ENCODE peak calls at places on chromosomes 7 and 10, in nine cellular contexts. W is Caki2; L is AG08395; E is colonic mucosa; B is LHCN-M2; Y is T-cell; J is uterus; K is stimulated activated CD4-positive, alpha-beta T cell treated with anti-CD3 and anti-CD28 coated beads, Interleukin-1b, Interleukin-23, amount 100 ng/mL, for 4 hours; I is WERI-Rb-1. P is an unnamed sample.

GRCh38 chr10:128324058-128324457 is 197.8 kb upstream of the MKI67 start:
- DNase-seq in L (no peak), Y (no peak), J (no peak), K (no peak), E (no peak), W (no peak), I (peak; percentile 82), B (no peak), P (peak; percentile 59)

GRCh38 chr7:136958016-136958415 is 89.6 kb downstream of the CHRM2 start:
- DNase-seq in L (no peak), E (no peak), W (no peak), K (no peak), I (no peak), J (no peak), B (peak; percentile 58), Y (no peak), P (no peak)

GRCh38 chr10:84194424-84195043 is at the start of gene CDHR1:
- DNase-seq in B (no peak), L (peak; percentile 27), W (no peak), I (peak; percentile 91), E (peak; percentile 79), K (no peak), J (no peak), Y (peak; percentile 44), P (peak; percentile 69)

GRCh38 chr10:70475661-70476060 is 2.9 kb upstream of the PALD1 start:
- DNase-seq in J (no peak), K (no peak), B (no peak), W (no peak), E (no peak), Y (no peak), I (no peak), L (no peak), P (no peak)

GRCh38 chr7:94249631-94250030 is 145.1 kb upstream of the COL1A2 start:
- DNase-seq in K (no peak), E (no peak), I (peak; percentile 78), Y (no peak), W (no peak), B (no peak), J (no peak), L (no peak), P (no peak)

GRCh38 chr10:77398558-77398957 is 239.1 kb downstream of the KCNMA1 start:
- DNase-seq in L (no peak), K (no peak), B (no peak), E (no peak), Y (no peak), J (no peak), I (no peak), W (no peak), P (no peak)

GRCh38 chr7:28988818-28989595 is 30.9 kb upstream of the TRIL start:
- DNase-seq in J (peak; percentile 60), B (peak; percentile 99), W (no peak), L (peak; percentile 82), Y (no peak), I (no peak), K (no peak), E (peak; percentile 32), P (no peak)

GRCh38 chr7:135980665-135981180 is 3.6 kb upstream of the MTPN start:
- DNase-seq in J (no peak), W (peak; percentile 93), E (peak; percentile 20), B (no peak), L (no peak), K (peak; percentile 27), I (no peak), Y (peak; percentile 57), P (no peak)

GRCh38 chr10:29315814-29316213 is 26.9 kb downstream of the LYZL1 start:
- DNase-seq in J (no peak), W (no peak), B (no peak), L (no peak), I (no peak), K (no peak), Y (no peak), E (no peak), P (no peak)

GRCh38 chr10:62543981-62544380 is 169.8 kb downstream of the ZNF365 start:
- DNase-seq in W (no peak), J (no peak), K (no peak), I (no peak), E (no peak), L (no peak), B (no peak), Y (no peak), P (no peak)

GRCh38 chr7:105989686-105990085 is 26.6 kb downstream of the CDHR3 start:
- DNase-seq in K (no peak), J (no peak), B (no peak), L (no peak), E (no peak), Y (no peak), I (no peak), W (no peak), P (no peak)

GRCh38 chr10:80769700-80770160 is 232.0 kb downstream of the SH2D4B start:
- DNase-seq in J (no peak), L (no peak), W (no peak), I (peak; percentile 38), B (no peak), K (no peak), Y (no peak), E (no peak), P (no peak)

GRCh38 chr7:116948934-116949333 is 4.4 kb upstream of the ST7 start:
- DNase-seq in E (no peak), B (no peak), Y (no peak), I (no peak), J (no peak), K (no peak), W (no peak), L (no peak), P (no peak)

P was measured in glutamatergic neuron.